ENCODE peak calls at places on chromosome 14, in eight cellular contexts. D is GM10248, N is brain microvascular endothelial cell, A is heart right ventricle, E is GM12892, H is GM23248, P is NCI-H1092 treated with DMSO at 0.1 percent for 48 hours, X is fibroblast of villous mesenchyme. T is an unnamed sample.
A peak's percentile ranks its signal among the peaks of the same experiment; 100 is the strongest.

GRCh38 chr14:24075485-24076301 is 4.3 kb downstream of the CPNE6 start:
- DNase-seq in D (peak; percentile 61), N (no peak), A (no peak), E (peak; percentile 57), H (no peak), P (no peak), X (no peak), T (no peak)

GRCh38 chr14:96905825-96906224 is 108.6 kb downstream of the VRK1 start:
- DNase-seq in D (no peak), N (no peak), A (no peak), E (no peak), H (no peak), P (no peak), X (peak; percentile 5), T (no peak)

GRCh38 chr14:59305836-59306555 is 117.5 kb downstream of the DAAM1 start:
- DNase-seq in D (no peak), N (no peak), A (no peak), E (no peak), H (peak; percentile 76), P (no peak), X (no peak), T (no peak)

GRCh38 chr14:63800651-63801385 is 52.0 kb upstream of the SYNE2 start:
- DNase-seq in D (no peak), N (no peak), A (no peak), E (no peak), H (no peak), P (no peak), X (peak; percentile 13), T (no peak)

GRCh38 chr14:105364100-105364708 is 34.1 kb upstream of the TEX22 start:
- DNase-seq in D (no peak), N (peak; percentile 28), A (no peak), E (no peak), H (peak; percentile 93), P (no peak), X (peak; percentile 35), T (no peak)

GRCh38 chr14:92922883-92923743 is at the start of gene CHGA:
- DNase-seq in D (peak; percentile 81), N (peak; percentile 10), A (peak; percentile 51), E (peak; percentile 55), H (peak; percentile 47), P (peak; percentile 85), X (peak; percentile 52), T (peak; percentile 33)

GRCh38 chr14:102320033-102320660 is 601 bp downstream of the ZNF839 start:
- DNase-seq in D (peak; percentile 43), N (peak; percentile 42), A (peak; percentile 37), E (peak; percentile 48), H (peak; percentile 88), P (peak; percentile 12), X (peak; percentile 58), T (no peak)

GRCh38 chr14:65192686-65193085 is 90.4 kb upstream of the MAX start:
- DNase-seq in D (no peak), N (no peak), A (no peak), E (no peak), H (no peak), P (no peak), X (no peak), T (no peak)

GRCh38 chr14:104149617-104150141 is 11.3 kb downstream of the KIF26A start:
- DNase-seq in D (no peak), N (no peak), A (peak; percentile 62), E (no peak), H (peak; percentile 26), P (peak; percentile 53), X (peak; percentile 51), T (no peak)

GRCh38 chr14:68349900-68350323 is 443.0 kb downstream of the ZFP36L1 start:
- DNase-seq in D (no peak), N (peak; percentile 36), A (no peak), E (no peak), H (no peak), P (peak; percentile 78), X (peak; percentile 96), T (no peak)

GRCh38 chr14:72588521-72588920 is 305.4 kb downstream of the DPF3 start:
- DNase-seq in D (peak; percentile 41), N (no peak), A (no peak), E (no peak), H (no peak), P (no peak), X (no peak), T (no peak)